ENCODE peak calls at places on chromosomes 16 and 17, in nine cellular contexts. X is memory B cell, Y is epithelial cell of proximal tubule, T is ascending aorta, Z is neural crest cell, K is GM10248, N is foreskin fibroblast, F is right cardiac atrium, E is Calu3. L is an unnamed sample.

GRCh38 chr16:1823821-1824220 is 2.8 kb downstream of the HAGH start:
- DNase-seq in Y (no peak), Z (no peak), F (no peak), T (no peak), K (peak), E (peak), X (no peak), N (peak), L (peak)

GRCh38 chr17:74123866-74124265 is 79.6 kb upstream of the RPL38 start:
- DNase-seq in F (no peak), Y (no peak), N (no peak), K (no peak), X (no peak), Z (no peak), E (no peak), T (no peak), L (no peak)

GRCh38 chr16:28537964-28538732 is 626 bp downstream of the NUPR1 start:
- DNase-seq in E (no peak), T (no peak), Z (no peak), Y (no peak), X (no peak), N (no peak), K (no peak), F (no peak), L (no peak)

GRCh38 chr17:55268649-55269480 is 4.1 kb downstream of the HLF start:
- DNase-seq in T (no peak), Z (no peak), F (no peak), E (no peak), N (no peak), X (no peak), Y (no peak), K (no peak), L (no peak)

GRCh38 chr17:75475144-75475835 is 18.9 kb downstream of the TMEM94 start:
- DNase-seq in Y (no peak), N (no peak), Z (peak), K (no peak), F (no peak), X (no peak), T (no peak), E (no peak), L (no peak)

GRCh38 chr16:27240948-27241531 is 27.5 kb downstream of the NSMCE1 start:
- DNase-seq in N (peak), X (no peak), T (peak), E (no peak), K (no peak), Z (no peak), Y (no peak), F (peak), L (no peak)

GRCh38 chr17:58269557-58270291 is 11.0 kb downstream of the MPO start:
- DNase-seq in Z (no peak), X (no peak), K (no peak), Y (no peak), F (no peak), N (no peak), E (no peak), T (no peak), L (no peak)

GRCh38 chr16:37511-37910 is 15.9 kb downstream of the POLR3K start:
- DNase-seq in N (peak), F (no peak), K (no peak), E (no peak), Z (no peak), X (no peak), Y (no peak), T (no peak), L (no peak)

GRCh38 chr16:74991593-74992403 is 6.9 kb upstream of the WDR59 start:
- DNase-seq in F (no peak), X (no peak), K (no peak), T (no peak), N (no peak), E (no peak), Z (no peak), Y (no peak), L (peak)

GRCh38 chr17:17663160-17664072 is 17.8 kb upstream of the RAI1 start:
- DNase-seq in K (peak), T (peak), N (peak), X (peak), F (peak), Z (peak), E (peak), Y (peak), L (peak)

GRCh38 chr16:65319621-65320231 is 197.9 kb upstream of the CDH11 start:
- DNase-seq in Y (no peak), F (no peak), Z (no peak), X (no peak), E (no peak), N (no peak), K (no peak), T (no peak), L (no peak)

GRCh38 chr17:68381076-68381900 is 76.0 kb downstream of the WIPI1 start:
- DNase-seq in X (no peak), K (no peak), T (no peak), Z (no peak), E (no peak), N (peak), F (peak), Y (peak), L (no peak)

GRCh38 chr16:75541236-75541635 is 5.3 kb upstream of the CHST5 start:
- DNase-seq in K (no peak), F (no peak), E (no peak), X (no peak), Y (no peak), N (no peak), T (no peak), Z (no peak), L (peak)

GRCh38 chr17:17888821-17889220 is 52.0 kb upstream of the SREBF1 start:
- DNase-seq in Z (no peak), E (no peak), K (no peak), T (no peak), N (no peak), F (no peak), Y (no peak), X (no peak), L (no peak)

GRCh38 chr17:36641877-36642845 is 40.8 kb downstream of the MRM1 start:
- DNase-seq in X (no peak), N (no peak), F (no peak), K (no peak), Y (no peak), Z (peak), T (no peak), E (no peak), L (no peak)

GRCh38 chr17:31318298-31319190 is 2.9 kb downstream of the EVI2A start:
- DNase-seq in T (peak), K (no peak), E (no peak), N (peak), Y (peak), Z (no peak), F (peak), X (no peak), L (no peak)

GRCh38 chr16:35753559-35754390 is 2294.4 kb downstream of the TP53TG3F start:
- DNase-seq in Z (no peak), X (no peak), K (peak), T (no peak), E (no peak), Y (no peak), N (no peak), F (no peak), L (no peak)

GRCh38 chr17:57900991-57901743 is 51.3 kb upstream of the MRPS23 start:
- DNase-seq in F (no peak), E (peak), K (no peak), Y (no peak), T (no peak), X (no peak), Z (no peak), N (no peak), L (no peak)

GRCh38 chr16:84600343-84601229 is 17.3 kb downstream of the COTL1 start:
- DNase-seq in Z (no peak), K (peak), E (no peak), Y (no peak), F (no peak), T (no peak), X (no peak), N (no peak), L (no peak)

GRCh38 chr16:11612110-11612981 is 25.6 kb upstream of the LITAF start:
- DNase-seq in F (no peak), Z (no peak), Y (peak), N (no peak), X (no peak), K (peak), E (peak), T (no peak), L (peak)

GRCh38 chr17:1620486-1620885 is 8.1 kb downstream of the SLC43A2 start:
- DNase-seq in X (no peak), F (no peak), K (no peak), T (no peak), E (no peak), N (no peak), Y (no peak), Z (no peak), L (no peak)

GRCh38 chr17:70906808-70907207 is 737.5 kb downstream of the KCNJ2 start:
- DNase-seq in E (no peak), Z (peak), K (no peak), T (no peak), Y (no peak), F (peak), X (no peak), N (peak), L (no peak)

GRCh38 chr16:67843343-67843765 is 1.2 kb downstream of the THAP11 start:
- DNase-seq in Y (no peak), T (no peak), E (no peak), F (no peak), K (no peak), Z (peak), X (no peak), N (peak), L (no peak)

GRCh38 chr17:82270651-82271050 is 2.8 kb downstream of the CSNK1D start:
- DNase-seq in E (no peak), Z (no peak), X (no peak), F (no peak), Y (no peak), N (no peak), K (no peak), T (no peak), L (no peak)

GRCh38 chr16:87144232-87144631 is 173.0 kb downstream of the C16orf95 start:
- DNase-seq in X (no peak), K (no peak), Y (no peak), E (no peak), N (no peak), Z (no peak), T (no peak), F (no peak), L (no peak)

GRCh38 chr16:84608281-84608680 is 9.6 kb downstream of the COTL1 start:
- DNase-seq in Z (no peak), Y (no peak), K (no peak), T (no peak), E (no peak), F (no peak), X (no peak), N (no peak), L (no peak)

GRCh38 chr17:4565209-4566141 is 5.1 kb upstream of the GGT6 start:
- DNase-seq in T (peak), K (peak), X (no peak), Y (no peak), N (peak), F (peak), Z (peak), E (peak), L (peak)

GRCh38 chr17:59165933-59166342 is 10.4 kb downstream of the PRR11 start:
- DNase-seq in T (no peak), K (peak), Y (peak), E (peak), Z (peak), X (peak), F (no peak), N (peak), L (peak)

GRCh38 chr16:35449663-35450062 is 1990.3 kb downstream of the TP53TG3F start:
- DNase-seq in E (no peak), X (no peak), N (no peak), Z (no peak), K (no peak), F (no peak), Y (no peak), T (no peak), L (no peak)

GRCh38 chr16:29820271-29820701 is at the start of gene MVP:
- DNase-seq in T (peak), Y (no peak), Z (no peak), K (peak), F (peak), X (no peak), N (peak), E (peak), L (no peak)

GRCh38 chr17:67779098-67779672 is 46.1 kb upstream of the BPTF start:
- DNase-seq in Z (peak), Y (no peak), F (peak), T (no peak), K (peak), E (peak), N (peak), X (no peak), L (peak)

GRCh38 chr16:13909872-13910303 is 10.1 kb upstream of the ERCC4 start:
- DNase-seq in Z (no peak), K (no peak), N (peak), F (peak), X (no peak), T (peak), Y (no peak), E (peak), L (peak)

GRCh38 chr17:76740329-76741118 is 2.6 kb downstream of the MFSD11 start:
- DNase-seq in K (no peak), F (no peak), Y (no peak), N (no peak), Z (no peak), E (no peak), X (no peak), T (peak), L (no peak)

GRCh38 chr16:49528564-49529150 is 155.1 kb downstream of the C16orf78 start:
- DNase-seq in N (no peak), X (no peak), T (no peak), F (no peak), K (no peak), Z (no peak), Y (no peak), E (no peak), L (no peak)

GRCh38 chr16:20720251-20720650 is 21.4 kb downstream of the THUMPD1 start:
- DNase-seq in K (no peak), E (no peak), Z (no peak), N (no peak), F (no peak), Y (no peak), T (no peak), X (no peak), L (no peak)

L was measured in HuH-7.